ENCODE peak calls at places on chromosomes 1 and 21, in seven cellular contexts. P is stomach, N is tibial nerve, K is transverse colon, J is A549, M is K562, C is ovary. D is an unnamed sample.

GRCh38 chr1:202018476-202019234 is 8.3 kb downstream of the ELF3 start:
- DNase-seq in P (peak), K (peak), N (no peak), M (peak), C (no peak), J (peak), D (no peak)

GRCh38 chr1:22976127-22976460 is 3.4 kb upstream of the LACTBL1 start:
- DNase-seq in J (no peak), P (no peak), N (no peak), M (no peak), K (no peak), C (no peak), D (no peak)

GRCh38 chr1:64033667-64034215 is 169.7 kb upstream of the UBE2U start:
- DNase-seq in K (no peak), M (no peak), J (no peak), P (no peak), N (no peak), C (no peak), D (no peak)

GRCh38 chr1:114107474-114108175 is 46.0 kb downstream of the SYT6 start:
- DNase-seq in N (no peak), M (no peak), C (no peak), J (peak), P (no peak), K (no peak), D (peak)

GRCh38 chr1:156618853-156619581 is at the start of gene HAPLN2:
- DNase-seq in K (no peak), P (no peak), J (peak), N (no peak), M (no peak), C (no peak), D (no peak)

GRCh38 chr1:53342735-53343470 is 15.0 kb upstream of the LRP8 start:
- DNase-seq in N (no peak), C (no peak), K (no peak), J (no peak), P (no peak), M (no peak), D (no peak)

GRCh38 chr1:16183157-16183556 is 27.3 kb upstream of the EPHA2 start:
- DNase-seq in M (no peak), P (no peak), C (peak), J (peak), N (peak), K (no peak), D (peak)

GRCh38 chr1:206608108-206608698 is 4.1 kb downstream of the EIF2D start:
- DNase-seq in C (no peak), N (peak), K (peak), P (peak), J (peak), M (peak), D (no peak)

GRCh38 chr1:21264913-21265312 is 25.4 kb downstream of the ECE1 start:
- DNase-seq in N (no peak), J (peak), C (no peak), K (no peak), M (no peak), P (no peak), D (no peak)

GRCh38 chr21:15495965-15496364 is 233.8 kb upstream of the USP25 start:
- DNase-seq in M (no peak), N (no peak), P (no peak), J (no peak), K (no peak), C (no peak), D (no peak)

GRCh38 chr1:199404191-199404590 is 623.3 kb upstream of the NR5A2 start:
- DNase-seq in M (no peak), J (no peak), K (no peak), N (no peak), C (no peak), P (no peak), D (no peak)

GRCh38 chr1:204036882-204037645 is 35.9 kb upstream of the SOX13 start:
- DNase-seq in M (no peak), J (peak), K (no peak), N (no peak), P (no peak), C (no peak), D (no peak)

GRCh38 chr1:58590019-58590418 is 13.0 kb upstream of the TACSTD2 start:
- DNase-seq in J (no peak), P (no peak), K (no peak), N (no peak), M (no peak), C (no peak), D (no peak)

GRCh38 chr1:23100074-23100748 is 68.4 kb downstream of the LUZP1 start:
- DNase-seq in K (no peak), C (no peak), J (peak), N (peak), M (no peak), P (peak), D (peak)

GRCh38 chr1:2279210-2279639 is 51.1 kb downstream of the SKI start:
- DNase-seq in N (no peak), P (no peak), C (peak), K (no peak), M (no peak), J (no peak), D (peak)

GRCh38 chr1:205538211-205538840 is 33.9 kb downstream of the CDK18 start:
- DNase-seq in N (no peak), P (peak), K (peak), J (no peak), C (no peak), M (no peak), D (peak)

GRCh38 chr1:59506952-59507351 is 210.1 kb downstream of the FGGY start:
- DNase-seq in C (no peak), M (peak), J (peak), P (no peak), K (no peak), N (no peak), D (peak)

GRCh38 chr1:93816970-93817738 is 61.9 kb downstream of the DNTTIP2 start:
- DNase-seq in M (peak), C (no peak), J (no peak), K (no peak), P (no peak), N (no peak), D (no peak)
- TF ChIP-seq EP300 in M (peak), C (no peak), J (no peak), K (no peak), P (no peak), N (no peak), D (no peak)

DNA sequence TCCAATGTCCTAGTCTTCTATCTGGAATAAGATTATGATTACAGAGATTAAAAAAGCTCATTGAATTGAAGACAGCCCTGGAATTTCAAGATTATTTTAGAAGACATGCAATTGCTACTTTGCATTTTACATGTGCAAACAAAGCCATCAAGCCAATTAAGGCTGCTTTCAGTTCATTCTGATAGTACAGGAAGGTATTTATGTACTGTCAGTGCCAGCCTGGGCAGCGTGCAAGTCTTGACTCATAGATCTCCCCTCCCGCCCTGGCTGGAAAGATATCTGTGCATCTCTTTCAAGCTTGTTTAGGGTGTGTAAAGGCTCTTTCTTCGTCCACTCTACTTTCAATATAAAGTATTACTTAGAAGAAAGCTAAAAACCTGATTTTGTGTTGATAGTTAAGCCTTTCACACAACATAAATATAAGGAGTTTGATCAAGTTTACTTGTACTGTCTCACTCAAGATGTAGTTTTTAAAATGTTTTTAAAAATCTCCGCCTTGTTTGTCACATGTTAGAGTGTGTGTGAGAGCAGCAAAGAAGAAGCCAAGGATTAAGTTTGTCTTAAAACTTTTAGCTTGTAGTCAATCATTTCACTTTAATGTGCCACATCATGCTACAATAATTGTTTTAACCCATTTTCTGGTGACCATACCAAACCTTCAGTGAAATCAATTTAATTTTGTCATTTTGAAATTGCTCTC is 13.6 kb upstream of the LYPLAL1 start:
- DNase-seq in K (no peak), J (no peak), M (peak), C (no peak), P (no peak), N (no peak), D (no peak)
- TF ChIP-seq EP300 in K (no peak), J (no peak), M (no peak), C (no peak), P (no peak), N (no peak), D (no peak)

GRCh38 chr1:14625587-14626447 is 27.3 kb downstream of the KAZN start:
- DNase-seq in J (no peak), M (no peak), C (no peak), N (no peak), K (no peak), P (no peak), D (no peak)
- TF ChIP-seq EP300 in J (no peak), M (no peak), C (no peak), N (no peak), K (no peak), P (no peak), D (no peak)

GRCh38 chr1:29122662-29122986 is 1.1 kb downstream of the TMEM200B start:
- DNase-seq in K (peak), M (no peak), P (peak), N (no peak), C (peak), J (no peak), D (peak)
- TF ChIP-seq EP300 in K (no peak), M (no peak), P (no peak), N (no peak), C (no peak), J (no peak), D (no peak)

GRCh38 chr21:44514218-44514520 is 25.8 kb downstream of the KRTAP10-1 start:
- DNase-seq in C (no peak), N (no peak), P (no peak), K (no peak), M (no peak), J (no peak), D (no peak)

GRCh38 chr21:44513389-44514217 is 26.4 kb downstream of the KRTAP10-1 start:
- DNase-seq in N (no peak), J (no peak), M (no peak), C (no peak), K (no peak), P (no peak), D (no peak)

GRCh38 chr21:44516342-44516741 is 23.7 kb downstream of the KRTAP10-1 start:
- DNase-seq in C (no peak), N (no peak), J (no peak), K (no peak), M (no peak), P (no peak), D (no peak)

GRCh38 chr21:44515359-44516165 is 24.4 kb downstream of the KRTAP10-1 start:
- DNase-seq in M (no peak), K (no peak), N (no peak), P (no peak), C (no peak), J (no peak), D (no peak)

DNA sequence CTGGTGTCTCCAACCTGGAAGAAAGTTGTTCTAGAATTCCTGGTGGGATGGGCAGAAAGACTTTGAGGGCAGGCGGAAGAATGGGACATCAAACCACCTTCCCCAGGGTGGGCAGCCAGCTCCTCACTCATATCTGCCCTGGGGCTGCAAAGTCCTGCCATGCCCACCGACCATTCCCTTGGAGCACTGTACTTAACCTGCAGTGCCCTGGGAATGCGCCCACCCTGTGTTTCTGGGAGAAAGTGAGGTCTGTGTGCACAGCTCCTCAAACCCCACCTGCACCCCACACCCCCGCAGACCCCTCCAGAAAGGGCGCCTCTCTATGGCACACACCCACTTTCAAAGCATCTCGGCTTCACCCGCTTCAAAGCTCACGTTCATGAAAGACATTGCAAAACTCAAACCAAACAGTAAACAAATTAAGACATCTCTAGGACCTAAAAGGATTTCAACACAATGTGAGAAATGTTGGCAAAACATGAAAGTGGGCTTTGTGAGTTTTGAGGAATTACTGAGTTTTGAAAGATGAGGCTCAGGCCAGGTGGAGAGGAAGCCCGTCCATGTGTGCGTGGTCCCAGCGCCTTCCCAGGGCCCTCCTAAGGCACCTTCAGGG is 25.1 kb downstream of the KRTAP10-1 start:
- DNase-seq in M (no peak), P (no peak), N (no peak), C (no peak), J (no peak), K (no peak), D (no peak)
- TF ChIP-seq EP300 in M (no peak), P (no peak), N (no peak), C (no peak), J (no peak), K (no peak), D (no peak)

GRCh38 chr1:229675396-229675795 is 49.3 kb downstream of the URB2 start:
- DNase-seq in M (no peak), J (no peak), K (no peak), N (no peak), P (no peak), C (no peak), D (no peak)
- TF ChIP-seq EP300 in M (no peak), J (no peak), K (no peak), N (no peak), P (no peak), C (no peak), D (no peak)

GRCh38 chr1:30694248-30695175 is 28.9 kb downstream of the MATN1 start:
- DNase-seq in P (no peak), J (no peak), K (no peak), M (no peak), N (no peak), C (no peak), D (peak)
- TF ChIP-seq EP300 in P (no peak), J (no peak), K (no peak), M (no peak), N (no peak), C (no peak), D (no peak)

GRCh38 chr1:207748737-207749528 is 2.9 kb upstream of the CD46 start:
- DNase-seq in K (no peak), N (no peak), J (no peak), P (no peak), M (no peak), C (no peak), D (no peak)
- TF ChIP-seq EP300 in K (no peak), N (no peak), J (no peak), P (no peak), M (no peak), C (no peak), D (no peak)